ENCODE peak calls at places on chromosomes 2 and 18, in four cellular contexts. B is A549, R is K562, P is HepG2. G is an unnamed sample.

GRCh38 chr2:176419591-176420071 is 150.4 kb downstream of the MTX2 start:
- DNase-seq in R (no peak), P (no peak), B (no peak), G (no peak)

GRCh38 chr18:56286775-56287174 is 351.6 kb downstream of the TXNL1 start:
- DNase-seq in B (no peak), P (no peak), R (no peak), G (no peak)

GRCh38 chr2:130798472-130799221 is 38.1 kb upstream of the ARHGEF4 start:
- DNase-seq in P (no peak), B (no peak), R (no peak), G (no peak)

GRCh38 chr2:149904816-149905215 is 317.2 kb upstream of the MMADHC start:
- DNase-seq in B (no peak), P (no peak), R (no peak), G (no peak)

GRCh38 chr2:138493334-138493733 is 8.2 kb upstream of the SPOPL start:
- DNase-seq in P (no peak), B (no peak), R (peak; percentile 25), G (no peak)

GRCh38 chr2:705971-706511 is 28.8 kb upstream of the TMEM18 start:
- DNase-seq in B (no peak), R (no peak), P (no peak), G (peak; percentile 60)

GRCh38 chr2:137964066-137964858 is at the start of gene HNMT:
- DNase-seq in P (peak; percentile 100), B (peak; percentile 7), R (peak; percentile 70), G (no peak)

GRCh38 chr2:222424281-222424728 is at the start of gene SGPP2:
- DNase-seq in P (no peak), R (no peak), B (no peak), G (no peak)

GRCh38 chr2:68860111-68860510 is 11.1 kb downstream of the BMP10 start:
- DNase-seq in P (no peak), R (no peak), B (no peak), G (no peak)

GRCh38 chr2:68857446-68857845 is 13.8 kb downstream of the BMP10 start:
- DNase-seq in R (no peak), P (no peak), B (no peak), G (no peak)

GRCh38 chr2:68857855-68858456 is 13.2 kb downstream of the BMP10 start:
- DNase-seq in P (no peak), R (no peak), B (no peak), G (peak; percentile 11)

GRCh38 chr2:68862889-68863288 is 8.3 kb downstream of the BMP10 start:
- DNase-seq in R (no peak), B (no peak), P (no peak), G (no peak)

DNA sequence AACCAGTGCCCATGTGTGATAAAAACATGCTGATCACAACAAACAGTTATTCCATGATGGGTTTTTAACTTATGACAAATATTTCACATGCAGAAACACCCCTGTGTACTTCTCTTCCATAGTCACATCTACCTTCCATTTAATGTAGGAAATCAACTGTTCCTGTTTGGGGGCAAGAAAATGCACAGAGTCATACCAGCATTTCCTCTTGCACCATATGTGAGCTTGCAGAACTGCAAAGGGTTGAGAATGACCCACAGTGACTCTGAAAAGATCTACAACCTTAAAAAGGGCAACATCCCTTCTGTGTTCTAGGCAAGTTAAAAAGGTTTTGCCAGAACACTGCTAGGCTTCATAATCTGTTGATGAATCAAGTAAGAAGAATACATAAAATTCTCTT is 9.9 kb downstream of the BMP10 start:
- DNase-seq in R (no peak), B (no peak), P (no peak), G (no peak)
- TF ChIP-seq POLR2AphosphoS2 in R (no peak), B (no peak), P (no peak), G (no peak)

DNA sequence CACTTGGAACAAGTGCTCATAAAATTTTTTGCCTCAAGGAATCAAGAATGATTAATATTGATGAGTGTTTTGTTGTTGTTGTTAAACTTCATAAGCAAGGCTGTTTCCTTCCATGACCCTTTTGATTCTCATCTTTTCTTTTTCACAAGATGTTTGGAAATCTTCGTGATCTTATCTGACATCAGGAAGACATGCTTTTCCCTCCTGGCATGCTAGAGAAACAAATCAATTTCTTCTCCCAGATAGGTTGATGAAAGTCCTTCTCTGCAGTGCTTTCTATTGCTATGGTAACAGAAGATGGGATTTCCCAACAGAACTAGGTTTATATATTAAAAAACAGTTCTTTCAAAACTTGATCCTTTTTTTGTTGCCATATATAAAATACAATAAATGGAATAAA is 85.2 kb downstream of the EML6 start:
- DNase-seq in B (no peak), P (no peak), R (no peak), G (no peak)
- TF ChIP-seq POLR2AphosphoS2 in B (no peak), P (no peak), R (no peak), G (no peak)

GRCh38 chr2:115162454-115163293 is 720.2 kb downstream of the DPP10 start:
- DNase-seq in B (no peak), R (no peak), P (no peak), G (no peak)
- TF ChIP-seq POLR2AphosphoS2 in B (no peak), R (no peak), P (no peak), G (no peak)

GRCh38 chr2:114661926-114662670 is 219.7 kb downstream of the DPP10 start:
- DNase-seq in B (no peak), P (no peak), R (no peak), G (no peak)
- TF ChIP-seq POLR2AphosphoS2 in B (no peak), P (no peak), R (no peak), G (no peak)

DNA sequence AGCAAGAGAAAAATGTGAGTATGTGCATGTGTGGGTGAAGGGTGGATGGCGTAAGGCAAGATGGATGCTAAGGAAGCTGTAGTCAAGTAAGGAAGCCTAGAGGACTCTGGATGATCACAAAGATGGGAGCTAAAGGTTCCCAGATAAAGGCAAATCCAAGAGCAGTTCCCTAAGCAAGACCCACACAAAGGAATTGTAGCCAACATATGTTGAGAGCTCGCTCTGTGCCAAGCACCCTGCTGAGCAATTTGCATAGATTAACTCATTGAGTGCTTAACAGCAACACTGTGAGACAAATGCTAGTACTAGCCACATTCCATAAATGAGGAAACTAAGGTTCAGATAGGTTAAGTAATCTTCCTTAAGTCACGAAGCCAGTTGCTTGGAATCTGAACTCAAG is 132.6 kb downstream of the C1D start:
- DNase-seq in R (no peak), B (no peak), P (no peak), G (no peak)
- TF ChIP-seq POLR2AphosphoS2 in R (no peak), B (no peak), P (no peak), G (no peak)

GRCh38 chr2:189299974-189300373 is 120.4 kb upstream of the COL5A2 start:
- DNase-seq in B (no peak), R (no peak), P (no peak), G (no peak)

GRCh38 chr2:189300917-189301316 is 121.4 kb upstream of the COL5A2 start:
- DNase-seq in B (no peak), R (no peak), P (no peak), G (no peak)

GRCh38 chr2:189297446-189297845 is 117.9 kb upstream of the COL5A2 start:
- DNase-seq in P (no peak), R (no peak), B (no peak), G (no peak)

GRCh38 chr2:189298481-189298880 is 118.9 kb upstream of the COL5A2 start:
- DNase-seq in R (no peak), B (no peak), P (no peak), G (no peak)

DNA sequence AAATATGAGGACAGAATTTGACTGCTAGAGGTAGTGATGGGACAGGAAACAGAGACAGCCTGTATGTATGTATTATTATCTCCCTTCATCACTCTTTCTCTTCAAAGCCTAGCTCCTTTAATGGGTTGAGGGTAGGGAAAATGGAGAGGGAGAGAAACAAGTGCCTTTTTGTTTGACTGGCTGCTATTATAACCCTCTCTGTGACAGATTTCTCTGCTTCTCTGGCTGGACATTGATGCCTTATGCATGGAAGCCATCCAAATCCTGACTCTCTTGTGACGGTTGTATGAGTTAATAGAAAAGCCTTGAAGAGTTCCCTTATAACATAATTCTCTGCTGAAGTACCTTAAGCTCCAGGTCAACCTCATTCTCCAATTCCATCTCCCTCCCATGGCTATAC is 118.5 kb upstream of the COL5A2 start:
- DNase-seq in P (no peak), R (no peak), B (no peak), G (no peak)
- TF ChIP-seq POLR2AphosphoS2 in P (no peak), R (no peak), B (no peak), G (no peak)

GRCh38 chr2:179020156-179020750 is 29.7 kb downstream of the CCDC141 start:
- DNase-seq in P (peak; percentile 44), R (no peak), B (no peak), G (no peak)
- TF ChIP-seq POLR2AphosphoS2 in P (no peak), R (no peak), B (no peak), G (no peak)

DNA sequence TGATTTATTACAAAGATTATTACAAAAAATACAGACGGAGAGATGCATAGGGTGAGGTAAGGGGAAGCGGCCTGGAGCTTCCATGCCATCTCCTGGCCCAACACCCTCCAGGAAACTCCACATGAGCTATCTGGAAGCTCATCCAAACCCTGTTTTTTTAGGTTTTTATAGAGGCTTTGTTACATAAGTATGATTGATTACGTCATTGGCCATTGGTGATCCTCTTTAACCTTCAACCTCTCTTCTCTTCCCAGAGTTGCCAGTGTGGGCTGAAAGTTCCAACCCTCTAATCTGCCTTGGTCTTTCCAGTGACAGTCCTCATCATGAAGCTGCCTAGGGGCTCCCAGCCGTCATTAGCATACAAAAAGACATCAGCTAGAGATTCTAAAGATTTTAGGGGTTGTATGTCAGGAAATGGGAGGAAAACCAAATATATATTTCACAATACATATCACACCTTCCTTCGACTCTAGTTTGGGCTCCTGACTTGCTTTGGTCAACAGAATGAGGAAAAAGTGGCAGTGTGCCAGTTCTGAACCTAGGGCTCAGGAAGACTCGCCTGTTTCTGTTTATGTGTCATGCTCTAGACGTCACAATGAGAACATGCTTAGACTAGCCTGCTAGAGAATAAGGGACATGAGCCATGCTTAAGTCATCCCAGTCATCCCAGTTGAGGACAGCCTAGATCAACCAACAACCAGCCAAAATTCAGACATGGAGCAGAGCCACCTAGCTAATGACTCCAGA is 54.1 kb downstream of the ETAA1 start:
- DNase-seq in P (peak; percentile 17), R (no peak), B (peak; percentile 8), G (no peak)
- TF ChIP-seq POLR2AphosphoS2 in P (no peak), R (no peak), B (no peak), G (no peak)

GRCh38 chr2:15510552-15510951 is 50.6 kb downstream of the NBAS start:
- DNase-seq in R (no peak), P (no peak), B (no peak), G (no peak)
- TF ChIP-seq POLR2AphosphoS2 in R (no peak), P (no peak), B (no peak), G (no peak)

G was measured in GM12878.